ENCODE peak calls at places on chromosomes 4 and X, in ten cellular contexts. F, B, A, Q, S, C, P, H, K and L are unnamed samples. For H3K36me3, the result is how much of the 10 kb centered on the place peaks cover.

GRCh38 chr4:182449186-182449880 is 206.1 kb downstream of the TENM3 start:
- DNase-seq in P (no peak), K (no peak), S (no peak), F (no peak), A (peak), Q (no peak), H (peak), B (peak), C (peak), L (no peak)

GRCh38 chrX:38726596-38726995 is 74.7 kb upstream of the MID1IP1 start:
- DNase-seq in F (no peak), C (no peak), B (no peak), P (no peak), K (no peak), H (no peak), Q (no peak), S (no peak), A (no peak), L (no peak)

GRCh38 chrX:84469226-84469625 is 33.0 kb downstream of the HDX start:
- DNase-seq in K (no peak), Q (no peak), H (peak), F (no peak), P (no peak), A (peak), C (peak), S (no peak), B (no peak), L (no peak)

GRCh38 chrX:39955621-39956020 is 142.1 kb downstream of the BCOR start:
- DNase-seq in B (no peak), K (no peak), Q (no peak), F (no peak), P (no peak), H (no peak), S (no peak), C (no peak), A (no peak), L (no peak)

GRCh38 chrX:8868906-8869305 is 67.7 kb upstream of the FAM9A start:
- DNase-seq in F (no peak), H (no peak), A (peak), B (no peak), P (no peak), S (no peak), K (no peak), C (peak), Q (no peak), L (no peak)

GRCh38 chrX:6861456-6861855 is 286.1 kb upstream of the STS start:
- DNase-seq in Q (no peak), B (no peak), H (no peak), K (no peak), S (no peak), A (no peak), F (no peak), P (no peak), C (no peak), L (no peak)

GRCh38 chrX:31449975-31450374 is 378.1 kb upstream of the FTHL17 start:
- DNase-seq in B (no peak), Q (no peak), K (no peak), F (no peak), S (no peak), C (no peak), H (peak), A (no peak), P (no peak), L (no peak)

GRCh38 chr4:115154826-115155225 is 41.4 kb upstream of the NDST4 start:
- DNase-seq in S (no peak), P (no peak), A (no peak), H (no peak), F (no peak), B (no peak), C (peak), Q (no peak), K (no peak), L (no peak)

GRCh38 chr4:188971125-188971524 is 831.9 kb downstream of the TRIML1 start:
- DNase-seq in F (no peak), P (no peak), C (peak), A (no peak), Q (no peak), B (no peak), S (no peak), H (peak), K (no peak), L (no peak)

GRCh38 chr4:20603671-20604313 is 96.5 kb upstream of the PACRGL start:
- DNase-seq in C (peak), F (no peak), P (no peak), A (peak), S (no peak), Q (no peak), B (no peak), H (peak), K (no peak), L (no peak)

GRCh38 chr4:924107-925096 is 7.7 kb downstream of the GAK start:
- DNase-seq in P (peak), H (peak), C (peak), F (no peak), Q (peak), S (no peak), B (no peak), A (peak), K (peak), L (no peak)

GRCh38 chr4:81650871-81651270 is 179.2 kb upstream of the RASGEF1B start:
- DNase-seq in C (no peak), S (no peak), K (no peak), F (no peak), H (peak), B (no peak), Q (no peak), P (no peak), A (no peak), L (no peak)

GRCh38 chr4:165477799-165478198 is 99.0 kb downstream of the CPE start:
- DNase-seq in Q (no peak), F (no peak), H (no peak), B (no peak), A (no peak), C (no peak), S (no peak), P (no peak), K (no peak), L (no peak)

GRCh38 chr4:54940996-54941395 is 184.4 kb downstream of the KDR start:
- DNase-seq in Q (no peak), A (no peak), S (no peak), B (no peak), P (no peak), F (no peak), K (no peak), C (no peak), H (no peak), L (no peak)

DNA sequence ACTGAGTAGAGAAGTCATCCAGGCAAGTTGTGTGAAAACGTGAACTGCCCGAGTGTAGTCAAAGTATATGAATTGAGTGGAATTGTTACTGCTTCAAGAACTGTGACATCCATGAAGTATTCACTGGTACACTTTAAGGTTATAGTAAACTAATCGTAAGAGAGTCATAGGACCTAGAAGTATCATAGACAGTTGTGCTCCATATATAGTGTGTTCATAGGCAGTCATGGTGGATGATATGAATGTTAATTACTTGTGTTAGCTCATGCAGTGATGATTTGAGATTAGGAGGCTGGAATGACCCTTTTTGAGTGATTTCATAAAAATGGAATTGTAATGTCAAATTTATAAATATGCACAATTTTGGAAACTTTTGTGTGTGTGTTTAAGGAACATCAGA is 81.3 kb upstream of the TLR2 start:
- DNase-seq in F (no peak), A (no peak), P (no peak), S (no peak), H (no peak), Q (no peak), K (no peak), B (no peak), C (no peak), L (no peak)
- H3K36me3 ChIP-seq in F (half or more), A (under half), P (half or more), S (under half), H (under half), Q (under half), K (under half), B (under half), C (under half), L (half or more)

GRCh38 chrX:57417827-57418226 is 131.3 kb downstream of the FAAH2 start:
- DNase-seq in A (peak), B (no peak), K (no peak), S (no peak), C (no peak), P (no peak), Q (no peak), H (no peak), F (no peak), L (no peak)
- H3K36me3 ChIP-seq in A (under half), B (under half), K (under half), S (under half), C (under half), P (under half), Q (under half), H (under half), F (under half), L (under half)

DNA sequence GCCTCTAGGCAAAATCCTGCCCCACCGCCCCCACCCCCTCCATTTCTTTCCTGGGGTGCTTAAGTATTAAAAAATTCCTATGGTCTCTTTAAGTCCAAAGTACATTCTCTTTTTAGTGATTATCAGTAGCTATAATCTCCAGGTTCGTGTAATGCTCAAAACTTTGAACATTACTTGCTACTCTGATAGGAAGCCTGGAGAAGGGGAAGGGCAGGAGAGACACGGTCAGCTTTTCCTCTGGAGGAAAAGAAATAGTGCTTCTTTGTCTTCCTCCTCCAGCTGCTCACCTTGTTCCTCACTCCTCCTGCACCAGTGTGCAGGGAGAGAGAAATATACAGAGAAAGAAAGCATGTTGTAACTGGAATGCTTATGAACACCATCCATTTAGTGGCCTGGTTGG is 80.4 kb downstream of the PPP1R2C start:
- DNase-seq in F (no peak), H (no peak), C (no peak), B (no peak), A (no peak), S (no peak), K (no peak), Q (no peak), P (no peak), L (no peak)
- H3K36me3 ChIP-seq in F (under half), H (under half), C (under half), B (under half), A (under half), S (under half), K (under half), Q (under half), P (under half), L (under half)

DNA sequence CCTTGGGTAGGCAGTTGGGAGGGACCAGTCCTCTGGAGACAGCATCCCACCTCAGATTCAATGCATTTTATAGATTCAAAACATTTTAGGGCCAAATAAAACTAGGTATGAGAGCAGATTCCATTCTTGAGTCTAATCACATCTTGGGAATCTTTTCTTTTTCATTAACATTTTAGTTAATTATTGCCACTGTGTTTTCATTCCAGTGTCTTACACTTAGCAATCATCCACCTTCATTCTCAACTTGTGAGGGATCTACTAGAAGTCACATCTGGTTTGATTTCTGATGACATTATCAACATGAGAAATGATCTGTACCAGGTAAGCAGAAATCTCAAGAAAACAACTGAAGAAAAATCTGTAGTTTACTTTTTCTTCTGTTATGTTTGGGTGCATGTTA is 99.5 kb downstream of the NFKB1 start:
- DNase-seq in F (no peak), P (no peak), H (no peak), A (no peak), Q (no peak), K (no peak), B (no peak), C (no peak), S (no peak), L (no peak)
- H3K36me3 ChIP-seq in F (half or more), P (under half), H (under half), A (under half), Q (under half), K (under half), B (under half), C (under half), S (under half), L (half or more)

DNA sequence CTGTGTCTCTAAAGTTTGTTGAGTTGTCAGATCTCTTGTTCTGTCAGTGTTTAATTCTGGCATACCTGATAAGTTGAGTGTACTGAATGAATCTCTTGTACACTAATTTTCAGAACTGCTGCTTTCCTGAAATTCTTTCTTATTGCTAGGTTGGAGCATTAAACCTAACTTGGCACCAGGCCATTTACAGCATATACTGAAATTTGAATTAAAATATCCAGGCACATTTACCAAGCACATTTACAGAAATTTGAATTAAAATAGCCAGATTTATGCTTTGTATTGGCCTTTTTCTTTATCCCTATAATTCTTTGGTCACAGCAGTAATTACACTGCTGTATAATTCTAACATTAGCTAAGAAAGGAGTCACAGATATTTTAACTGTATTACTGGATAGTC is 8.9 kb downstream of the TMEM33 start:
- DNase-seq in H (no peak), A (no peak), F (no peak), C (no peak), S (no peak), B (no peak), Q (no peak), P (no peak), K (no peak), L (no peak)
- H3K36me3 ChIP-seq in H (under half), A (under half), F (under half), C (under half), S (under half), B (under half), Q (under half), P (under half), K (under half), L (under half)

GRCh38 chr4:140644470-140645185 is 75.9 kb upstream of the UCP1 start:
- DNase-seq in S (no peak), Q (no peak), F (no peak), B (no peak), K (no peak), H (no peak), P (no peak), A (no peak), C (no peak), L (no peak)
- H3K36me3 ChIP-seq in S (under half), Q (under half), F (under half), B (under half), K (under half), H (under half), P (under half), A (under half), C (under half), L (under half)